ENCODE peak calls at places on chromosome 7, in nine cellular contexts. T, Z, E, H, Y, N, X, W and A are unnamed samples. For H3K4me1, the result is how much of the 10 kb centered on the place peaks cover.

GRCh38 chr7:146654048-146654447 is 537.4 kb downstream of the CNTNAP2 start:
- DNase-seq in T (no peak), Z (no peak), E (no peak), H (no peak), Y (no peak), N (no peak), X (no peak), W (no peak), A (no peak)

GRCh38 chr7:22589641-22590141 is 89.7 kb upstream of the STEAP1B start:
- DNase-seq in T (peak), Z (peak), E (peak), H (peak), Y (no peak), N (peak), X (no peak), W (peak), A (peak)

GRCh38 chr7:106248616-106249015 is 36.2 kb downstream of the NAMPT start:
- DNase-seq in T (no peak), Z (no peak), E (no peak), H (no peak), Y (no peak), N (no peak), X (no peak), W (no peak), A (no peak)

GRCh38 chr7:154684651-154685563 is 318.0 kb downstream of the PAXIP1 start:
- DNase-seq in T (no peak), Z (no peak), E (no peak), H (no peak), Y (no peak), N (no peak), X (peak), W (no peak), A (peak)

GRCh38 chr7:826230-826905 is 5.9 kb upstream of the SUN1 start:
- DNase-seq in T (peak), Z (no peak), E (no peak), H (no peak), Y (no peak), N (no peak), X (no peak), W (no peak), A (no peak)

GRCh38 chr7:131995324-131995723 is 438.9 kb upstream of the PODXL start:
- DNase-seq in T (no peak), Z (no peak), E (no peak), H (no peak), Y (no peak), N (no peak), X (no peak), W (no peak), A (no peak)

GRCh38 chr7:142478479-142479220 is 220.8 kb upstream of the PRSS58 start:
- DNase-seq in T (no peak), Z (no peak), E (peak), H (peak), Y (peak), N (no peak), X (peak), W (no peak), A (no peak)

GRCh38 chr7:132207211-132207610 is 369.1 kb downstream of the PLXNA4 start:
- DNase-seq in T (no peak), Z (no peak), E (no peak), H (no peak), Y (peak), N (no peak), X (no peak), W (peak), A (no peak)

GRCh38 chr7:98653601-98654310 is 36.7 kb downstream of the NPTX2 start:
- DNase-seq in T (no peak), Z (no peak), E (no peak), H (no peak), Y (no peak), N (no peak), X (no peak), W (no peak), A (no peak)

GRCh38 chr7:30863694-30864011 is 48.0 kb upstream of the AQP1 start:
- DNase-seq in T (no peak), Z (no peak), E (peak), H (peak), Y (no peak), N (no peak), X (no peak), W (no peak), A (no peak)

GRCh38 chr7:114527589-114527988 is 113.0 kb downstream of the FOXP2 start:
- DNase-seq in T (no peak), Z (no peak), E (no peak), H (no peak), Y (no peak), N (no peak), X (no peak), W (no peak), A (peak)

GRCh38 chr7:123270553-123270952 is 70.8 kb upstream of the SLC13A1 start:
- DNase-seq in T (no peak), Z (no peak), E (no peak), H (no peak), Y (no peak), N (no peak), X (no peak), W (no peak), A (no peak)

GRCh38 chr7:144826248-144826647 is 9.6 kb downstream of the TPK1 start:
- DNase-seq in T (no peak), Z (no peak), E (no peak), H (no peak), Y (no peak), N (no peak), X (no peak), W (no peak), A (no peak)

GRCh38 chr7:132760241-132760616 is 184.0 kb upstream of the PLXNA4 start:
- DNase-seq in T (no peak), Z (no peak), E (no peak), H (peak), Y (no peak), N (no peak), X (no peak), W (no peak), A (no peak)

GRCh38 chr7:17618652-17618974 is 320.2 kb downstream of the AHR start:
- DNase-seq in T (no peak), Z (no peak), E (no peak), H (no peak), Y (no peak), N (no peak), X (no peak), W (no peak), A (no peak)

GRCh38 chr7:70446448-70447143 is 685.3 kb upstream of the GALNT17 start:
- DNase-seq in T (no peak), Z (no peak), E (no peak), H (no peak), Y (no peak), N (no peak), X (no peak), W (no peak), A (peak)

GRCh38 chr7:94810496-94810895 is 96.9 kb upstream of the PPP1R9A start:
- DNase-seq in T (no peak), Z (no peak), E (no peak), H (no peak), Y (no peak), N (no peak), X (no peak), W (no peak), A (no peak)

GRCh38 chr7:155665957-155666287 is 21.5 kb downstream of the RBM33 start:
- DNase-seq in T (no peak), Z (no peak), E (peak), H (peak), Y (no peak), N (no peak), X (no peak), W (no peak), A (no peak)

GRCh38 chr7:102321351-102322201 is 34.7 kb downstream of the SPDYE6 start:
- DNase-seq in T (no peak), Z (no peak), E (no peak), H (no peak), Y (no peak), N (no peak), X (peak), W (no peak), A (no peak)

GRCh38 chr7:46880508-46881196 is 701.3 kb downstream of the TNS3 start:
- DNase-seq in T (no peak), Z (no peak), E (no peak), H (no peak), Y (no peak), N (no peak), X (no peak), W (no peak), A (no peak)

GRCh38 chr7:66110861-66111260 is 3.8 kb upstream of the CRCP start:
- DNase-seq in T (no peak), Z (no peak), E (peak), H (peak), Y (no peak), N (no peak), X (no peak), W (no peak), A (peak)

GRCh38 chr7:100799037-100799896 is 28.1 kb downstream of the EPHB4 start:
- DNase-seq in T (peak), Z (peak), E (peak), H (peak), Y (peak), N (peak), X (peak), W (peak), A (peak)

GRCh38 chr7:134546903-134547737 is 1.8 kb upstream of the AKR1B15 start:
- DNase-seq in T (peak), Z (peak), E (peak), H (peak), Y (peak), N (peak), X (peak), W (peak), A (peak)

GRCh38 chr7:20197837-20198236 is 19.3 kb downstream of the MACC1 start:
- DNase-seq in T (no peak), Z (no peak), E (no peak), H (no peak), Y (no peak), N (no peak), X (no peak), W (no peak), A (no peak)

GRCh38 chr7:26667514-26668133 is 196.8 kb downstream of the SKAP2 start:
- DNase-seq in T (peak), Z (peak), E (peak), H (peak), Y (peak), N (peak), X (peak), W (no peak), A (peak)

GRCh38 chr7:35753761-35754603 is 46.9 kb upstream of the SEPTIN7 start:
- DNase-seq in T (peak), Z (peak), E (peak), H (peak), Y (no peak), N (no peak), X (peak), W (peak), A (peak)

GRCh38 chr7:35755711-35756110 is 45.1 kb upstream of the SEPTIN7 start:
- DNase-seq in T (no peak), Z (no peak), E (no peak), H (no peak), Y (no peak), N (no peak), X (no peak), W (no peak), A (no peak)

GRCh38 chr7:35757574-35757973 is 43.3 kb upstream of the SEPTIN7 start:
- DNase-seq in T (no peak), Z (no peak), E (no peak), H (no peak), Y (no peak), N (peak), X (no peak), W (no peak), A (no peak)

GRCh38 chr7:35752727-35753126 is 48.1 kb upstream of the SEPTIN7 start:
- DNase-seq in T (no peak), Z (no peak), E (no peak), H (no peak), Y (no peak), N (no peak), X (no peak), W (no peak), A (no peak)

GRCh38 chr7:35754741-35755140 is 46.1 kb upstream of the SEPTIN7 start:
- DNase-seq in T (no peak), Z (no peak), E (peak), H (peak), Y (no peak), N (no peak), X (no peak), W (no peak), A (no peak)
- H3K27ac ChIP-seq in T (no peak), Z (peak), E (peak), H (no peak), Y (peak), N (no peak), X (peak), W (peak), A (peak)

DNA sequence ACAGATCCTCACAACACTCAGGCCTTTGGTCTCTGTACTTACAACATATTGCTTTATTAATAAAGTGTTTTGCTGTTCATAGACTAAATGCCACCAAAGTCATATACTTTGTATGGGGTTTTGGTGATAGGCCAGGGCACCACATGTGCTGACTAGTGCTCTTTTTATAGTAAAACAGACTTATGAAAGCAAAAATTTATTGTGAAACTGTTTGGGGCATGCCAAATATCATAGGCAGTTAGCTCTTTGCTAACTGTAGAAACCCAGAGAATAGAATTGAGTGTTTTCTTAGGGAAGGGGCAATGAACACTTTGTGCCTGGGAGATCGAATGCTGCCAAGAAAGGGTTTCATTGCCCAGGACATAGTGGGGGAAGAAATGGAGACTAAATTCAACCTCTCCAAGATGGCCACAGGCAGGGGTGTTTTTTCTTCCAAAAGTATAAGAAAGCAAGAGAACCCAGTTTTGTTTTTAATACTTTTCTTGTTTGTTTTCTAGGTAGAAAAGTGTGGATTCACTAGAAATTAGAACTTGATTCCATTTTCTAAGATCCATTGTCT is 142.7 kb downstream of the TRIL start:
- DNase-seq in T (no peak), Z (no peak), E (no peak), H (peak), Y (no peak), N (no peak), X (no peak), W (no peak), A (no peak)
- H3K4me3 ChIP-seq in T (no peak), Z (no peak), E (no peak), H (no peak), Y (no peak), N (no peak), X (no peak), W (no peak), A (no peak)

GRCh38 chr7:73742338-73742752 is 3.7 kb upstream of the ABHD11 start:
- DNase-seq in T (no peak), Z (no peak), E (no peak), H (no peak), Y (no peak), N (no peak), X (no peak), W (no peak), A (no peak)
- H3K4me1 ChIP-seq in T (under half), Z (under half), E (under half), H (under half), Y (under half), N (under half), X (under half), W (under half), A (under half)

GRCh38 chr7:24898691-24899090 is 81.3 kb downstream of the OSBPL3 start:
- DNase-seq in T (no peak), Z (no peak), E (peak), H (no peak), Y (no peak), N (no peak), X (no peak), W (no peak), A (no peak)
- H3K27ac ChIP-seq in T (no peak), Z (no peak), E (no peak), H (no peak), Y (no peak), N (no peak), X (peak), W (no peak), A (no peak)

DNA sequence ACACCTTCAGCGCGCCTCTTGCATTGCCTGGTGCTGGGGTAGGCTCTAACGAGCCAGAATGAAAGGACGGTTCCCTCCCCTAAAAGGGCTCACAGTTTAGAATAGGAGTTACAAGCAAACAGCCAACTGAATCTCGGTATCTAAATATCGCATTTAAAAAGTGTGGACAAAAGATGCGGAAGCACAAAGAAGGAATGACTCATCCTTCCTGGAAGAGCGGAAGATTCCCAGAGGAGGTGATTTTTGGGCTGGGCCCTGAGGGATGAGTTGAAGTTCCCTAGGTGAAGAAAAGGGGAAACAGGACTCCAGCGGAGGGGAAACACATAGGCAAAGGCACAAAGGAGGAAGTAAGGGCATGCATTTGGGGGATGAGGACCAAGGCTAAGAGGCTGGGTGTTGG is 29.9 kb downstream of the SRRM3 start:
- DNase-seq in T (no peak), Z (no peak), E (no peak), H (no peak), Y (no peak), N (no peak), X (no peak), W (no peak), A (no peak)
- H3K4me3 ChIP-seq in T (no peak), Z (no peak), E (no peak), H (no peak), Y (no peak), N (no peak), X (no peak), W (no peak), A (no peak)

GRCh38 chr7:5557920-5558401 is 134.3 kb upstream of the TNRC18 start:
- DNase-seq in T (peak), Z (peak), E (peak), H (peak), Y (peak), N (peak), X (peak), W (peak), A (no peak)
- H3K4me1 ChIP-seq in T (under half), Z (under half), E (under half), H (under half), Y (under half), N (under half), X (under half), W (half or more), A (under half)

DNA sequence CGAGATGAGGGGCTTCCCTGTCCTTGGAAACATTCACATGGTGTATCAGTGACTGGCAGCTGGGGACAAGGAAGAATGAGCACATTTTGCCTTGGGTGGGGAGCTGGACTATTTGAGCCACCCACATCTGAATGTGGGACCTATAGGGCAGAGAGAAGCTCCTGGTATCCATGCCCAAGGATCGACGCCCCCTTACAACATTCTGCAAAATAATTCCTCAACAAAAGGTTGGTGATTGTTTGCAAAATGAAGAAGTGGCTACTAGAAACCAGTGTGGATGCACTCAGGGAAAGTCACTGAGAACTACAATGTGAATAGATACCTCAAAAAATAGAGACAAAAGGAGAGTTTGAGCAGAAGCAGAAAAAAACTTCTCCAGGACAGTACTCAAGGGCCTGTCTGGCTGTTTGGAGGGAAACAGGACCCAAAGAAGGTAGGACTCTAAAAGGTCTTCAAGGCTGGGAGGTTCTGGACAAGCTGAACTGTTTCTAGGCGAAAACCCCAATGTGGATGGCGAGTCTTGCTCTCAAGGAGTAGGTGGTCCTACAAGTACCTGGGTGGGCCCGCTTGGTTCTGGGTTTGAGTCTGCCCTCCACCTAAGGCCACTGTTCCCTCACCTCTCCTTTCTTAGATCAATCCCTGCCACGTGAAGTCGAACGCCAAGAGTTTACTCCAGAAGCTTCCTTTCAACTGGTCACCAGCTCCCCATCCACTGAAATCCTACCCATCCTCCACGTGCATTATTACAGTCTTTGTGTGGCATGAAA is 125.0 kb upstream of the ZNF746 start:
- DNase-seq in T (no peak), Z (no peak), E (no peak), H (no peak), Y (no peak), N (no peak), X (no peak), W (no peak), A (no peak)
- H3K27ac ChIP-seq in T (no peak), Z (no peak), E (no peak), H (peak), Y (no peak), N (no peak), X (no peak), W (no peak), A (no peak)

DNA sequence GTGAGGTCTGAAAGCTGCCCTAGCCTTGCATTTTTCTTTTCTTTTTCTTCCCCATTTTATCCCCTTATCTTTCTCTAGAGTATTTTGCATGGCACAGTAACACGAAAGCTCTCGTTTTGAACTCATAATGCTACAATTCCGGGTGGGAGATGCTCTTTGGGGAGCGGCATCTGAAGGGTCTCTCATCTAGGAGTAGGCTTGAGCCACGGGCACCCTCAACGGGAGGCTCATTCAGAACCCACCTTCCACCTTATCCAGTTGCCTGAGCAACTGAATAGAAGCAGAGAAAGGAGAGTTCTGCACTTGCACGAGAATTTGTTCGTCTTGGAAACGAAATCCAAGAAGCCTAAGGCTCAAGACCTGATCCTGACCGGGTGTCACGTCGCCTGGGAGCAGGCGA is 603.5 kb upstream of the FOXK1 start:
- DNase-seq in T (no peak), Z (no peak), E (no peak), H (no peak), Y (no peak), N (no peak), X (no peak), W (no peak), A (no peak)
- H3K4me3 ChIP-seq in T (no peak), Z (no peak), E (no peak), H (no peak), Y (no peak), N (no peak), X (no peak), W (no peak), A (no peak)

DNA sequence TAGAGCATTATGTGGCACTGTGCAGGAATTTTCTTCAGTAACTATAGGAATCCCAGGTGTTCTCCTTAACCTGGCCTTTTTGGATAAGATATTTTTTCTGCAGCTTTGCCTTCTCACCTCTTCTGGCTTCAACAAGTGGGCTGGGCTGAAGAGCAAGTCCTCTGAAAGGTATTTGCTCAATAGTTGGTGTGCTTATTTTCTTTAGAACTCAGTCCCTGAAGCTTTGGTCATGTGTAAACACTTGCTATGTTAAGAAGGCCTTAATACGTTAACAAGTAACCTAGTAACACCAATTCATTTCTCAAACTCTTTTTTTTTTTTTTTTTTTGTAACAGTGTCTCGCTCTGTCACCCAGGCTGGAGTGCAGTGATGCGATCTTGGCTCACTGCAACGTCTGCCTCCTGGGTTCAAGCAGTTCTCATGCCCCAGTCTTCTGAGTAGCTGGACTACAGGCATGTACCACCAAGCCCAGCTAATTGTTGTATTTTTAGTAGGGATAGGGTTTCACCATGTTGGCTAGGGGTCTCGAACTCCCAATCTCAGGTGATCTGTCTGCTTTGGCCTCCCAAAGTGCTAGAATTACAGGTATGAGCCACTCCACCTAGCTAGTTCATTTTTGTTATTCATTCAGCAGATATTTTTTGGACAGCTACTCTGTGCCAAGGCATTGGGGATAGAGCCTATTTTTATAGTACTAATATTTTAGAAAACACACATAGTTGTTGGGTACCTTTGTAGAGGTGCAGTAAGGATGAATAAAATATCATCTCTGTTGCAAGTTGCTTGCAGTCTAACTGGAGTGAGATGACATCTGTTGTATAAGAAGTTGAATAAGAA is 164.6 kb downstream of the SND1 start:
- DNase-seq in T (no peak), Z (no peak), E (no peak), H (no peak), Y (no peak), N (no peak), X (no peak), W (no peak), A (no peak)
- H3K4me1 ChIP-seq in T (under half), Z (under half), E (under half), H (under half), Y (under half), N (under half), X (under half), W (under half), A (under half)